ENCODE peak calls at places on chromosomes 6 and 20, in eight cellular contexts. One of them, this sample, is unnamed.

GRCh38 chr20:63337786-63338420 is 23.2 kb downstream of the CHRNA4 start:
- DNase-seq in prostate gland: no peak
- DNase-seq in fibroblast of the aortic adventitia: peak
- DNase-seq in foreskin fibroblast: no peak
- DNase-seq in suprapubic skin: no peak
- DNase-seq in heart right ventricle: no peak
- DNase-seq in bronchial epithelial cell: no peak
- DNase-seq in mucosa of descending colon: no peak
- DNase-seq in this sample: no peak

GRCh38 chr6:10180138-10181074 is 234.5 kb downstream of the TFAP2A start:
- DNase-seq in prostate gland: peak
- DNase-seq in fibroblast of the aortic adventitia: no peak
- DNase-seq in foreskin fibroblast: no peak
- DNase-seq in suprapubic skin: no peak
- DNase-seq in heart right ventricle: no peak
- DNase-seq in bronchial epithelial cell: peak
- DNase-seq in mucosa of descending colon: no peak
- DNase-seq in this sample: no peak

GRCh38 chr20:45969712-45970634 is 2.0 kb downstream of the ZNF335 start:
- DNase-seq in prostate gland: peak
- DNase-seq in fibroblast of the aortic adventitia: peak
- DNase-seq in foreskin fibroblast: peak
- DNase-seq in suprapubic skin: peak
- DNase-seq in heart right ventricle: no peak
- DNase-seq in bronchial epithelial cell: peak
- DNase-seq in mucosa of descending colon: peak
- DNase-seq in this sample: no peak

GRCh38 chr6:152368761-152369624 is 268.2 kb downstream of the SYNE1 start:
- DNase-seq in prostate gland: no peak
- DNase-seq in fibroblast of the aortic adventitia: peak
- DNase-seq in foreskin fibroblast: no peak
- DNase-seq in suprapubic skin: peak
- DNase-seq in heart right ventricle: peak
- DNase-seq in bronchial epithelial cell: peak
- DNase-seq in mucosa of descending colon: peak
- DNase-seq in this sample: no peak

GRCh38 chr20:57502331-57502700 is 22.6 kb downstream of the CTCFL start:
- DNase-seq in prostate gland: no peak
- DNase-seq in fibroblast of the aortic adventitia: no peak
- DNase-seq in foreskin fibroblast: no peak
- DNase-seq in suprapubic skin: no peak
- DNase-seq in heart right ventricle: no peak
- DNase-seq in bronchial epithelial cell: no peak
- DNase-seq in mucosa of descending colon: no peak
- DNase-seq in this sample: peak

GRCh38 chr6:169051371-169051770 is 202.3 kb downstream of the THBS2 start:
- DNase-seq in prostate gland: no peak
- DNase-seq in fibroblast of the aortic adventitia: no peak
- DNase-seq in foreskin fibroblast: no peak
- DNase-seq in suprapubic skin: no peak
- DNase-seq in heart right ventricle: no peak
- DNase-seq in bronchial epithelial cell: no peak
- DNase-seq in mucosa of descending colon: no peak
- DNase-seq in this sample: no peak

GRCh38 chr20:53079883-53080282 is 107.7 kb downstream of the TSHZ2 start:
- DNase-seq in prostate gland: no peak
- DNase-seq in fibroblast of the aortic adventitia: no peak
- DNase-seq in foreskin fibroblast: no peak
- DNase-seq in suprapubic skin: no peak
- DNase-seq in heart right ventricle: no peak
- DNase-seq in bronchial epithelial cell: no peak
- DNase-seq in mucosa of descending colon: no peak
- DNase-seq in this sample: no peak

GRCh38 chr6:132023490-132023889 is 72.3 kb upstream of the CCN2 start:
- DNase-seq in prostate gland: no peak
- DNase-seq in fibroblast of the aortic adventitia: no peak
- DNase-seq in foreskin fibroblast: no peak
- DNase-seq in suprapubic skin: no peak
- DNase-seq in heart right ventricle: no peak
- DNase-seq in bronchial epithelial cell: no peak
- DNase-seq in mucosa of descending colon: peak
- DNase-seq in this sample: no peak

GRCh38 chr6:39590994-39591393 is 134.2 kb downstream of the KIF6 start:
- DNase-seq in prostate gland: no peak
- DNase-seq in fibroblast of the aortic adventitia: no peak
- DNase-seq in foreskin fibroblast: no peak
- DNase-seq in suprapubic skin: no peak
- DNase-seq in heart right ventricle: no peak
- DNase-seq in bronchial epithelial cell: no peak
- DNase-seq in mucosa of descending colon: no peak
- DNase-seq in this sample: no peak

GRCh38 chr20:46423342-46423741 is 16.9 kb upstream of the ELMO2 start:
- DNase-seq in prostate gland: no peak
- DNase-seq in fibroblast of the aortic adventitia: no peak
- DNase-seq in foreskin fibroblast: no peak
- DNase-seq in suprapubic skin: no peak
- DNase-seq in heart right ventricle: no peak
- DNase-seq in bronchial epithelial cell: no peak
- DNase-seq in mucosa of descending colon: no peak
- DNase-seq in this sample: peak

GRCh38 chr6:139443226-139444112 is 69.0 kb upstream of the CITED2 start:
- DNase-seq in prostate gland: no peak
- DNase-seq in fibroblast of the aortic adventitia: no peak
- DNase-seq in foreskin fibroblast: no peak
- DNase-seq in suprapubic skin: no peak
- DNase-seq in heart right ventricle: no peak
- DNase-seq in bronchial epithelial cell: no peak
- DNase-seq in mucosa of descending colon: no peak
- DNase-seq in this sample: no peak

GRCh38 chr6:23414204-23414501 is 711.9 kb upstream of the NRSN1 start:
- DNase-seq in prostate gland: peak
- DNase-seq in fibroblast of the aortic adventitia: peak
- DNase-seq in foreskin fibroblast: no peak
- DNase-seq in suprapubic skin: no peak
- DNase-seq in heart right ventricle: peak
- DNase-seq in bronchial epithelial cell: peak
- DNase-seq in mucosa of descending colon: no peak
- DNase-seq in this sample: no peak

GRCh38 chr6:168032383-168032760 is 34.9 kb downstream of the KIF25 start:
- DNase-seq in prostate gland: no peak
- DNase-seq in fibroblast of the aortic adventitia: peak
- DNase-seq in foreskin fibroblast: peak
- DNase-seq in suprapubic skin: no peak
- DNase-seq in heart right ventricle: peak
- DNase-seq in bronchial epithelial cell: peak
- DNase-seq in mucosa of descending colon: peak
- DNase-seq in this sample: peak

GRCh38 chr20:64240243-64241015 is 15.1 kb upstream of the PCMTD2 start:
- DNase-seq in prostate gland: no peak
- DNase-seq in fibroblast of the aortic adventitia: no peak
- DNase-seq in foreskin fibroblast: no peak
- DNase-seq in suprapubic skin: peak
- DNase-seq in heart right ventricle: no peak
- DNase-seq in bronchial epithelial cell: no peak
- DNase-seq in mucosa of descending colon: no peak
- DNase-seq in this sample: no peak

GRCh38 chr20:37360515-37361115 is 14.7 kb downstream of the SRC start:
- DNase-seq in prostate gland: no peak
- DNase-seq in fibroblast of the aortic adventitia: no peak
- DNase-seq in foreskin fibroblast: no peak
- DNase-seq in suprapubic skin: peak
- DNase-seq in heart right ventricle: no peak
- DNase-seq in bronchial epithelial cell: no peak
- DNase-seq in mucosa of descending colon: no peak
- DNase-seq in this sample: no peak

GRCh38 chr6:132414761-132415160 is 13.5 kb upstream of the MOXD1 start:
- DNase-seq in prostate gland: no peak
- DNase-seq in fibroblast of the aortic adventitia: no peak
- DNase-seq in foreskin fibroblast: peak
- DNase-seq in suprapubic skin: no peak
- DNase-seq in heart right ventricle: no peak
- DNase-seq in bronchial epithelial cell: no peak
- DNase-seq in mucosa of descending colon: no peak
- DNase-seq in this sample: no peak

GRCh38 chr6:155310596-155310995 is 3.7 kb downstream of the TFB1M start:
- DNase-seq in prostate gland: no peak
- DNase-seq in fibroblast of the aortic adventitia: no peak
- DNase-seq in foreskin fibroblast: peak
- DNase-seq in suprapubic skin: no peak
- DNase-seq in heart right ventricle: no peak
- DNase-seq in bronchial epithelial cell: peak
- DNase-seq in mucosa of descending colon: no peak
- DNase-seq in this sample: no peak

GRCh38 chr20:914727-915498 is 1.2 kb downstream of the ANGPT4 start:
- DNase-seq in prostate gland: no peak
- DNase-seq in fibroblast of the aortic adventitia: no peak
- DNase-seq in foreskin fibroblast: no peak
- DNase-seq in suprapubic skin: no peak
- DNase-seq in heart right ventricle: no peak
- DNase-seq in bronchial epithelial cell: peak
- DNase-seq in mucosa of descending colon: no peak
- DNase-seq in this sample: no peak

GRCh38 chr6:79515436-79515835 is 21.8 kb downstream of the LCA5 start:
- DNase-seq in prostate gland: no peak
- DNase-seq in fibroblast of the aortic adventitia: no peak
- DNase-seq in foreskin fibroblast: no peak
- DNase-seq in suprapubic skin: no peak
- DNase-seq in heart right ventricle: no peak
- DNase-seq in bronchial epithelial cell: no peak
- DNase-seq in mucosa of descending colon: no peak
- DNase-seq in this sample: no peak

GRCh38 chr6:75483136-75483952 is 10.3 kb downstream of the FILIP1 start:
- DNase-seq in prostate gland: no peak
- DNase-seq in fibroblast of the aortic adventitia: no peak
- DNase-seq in foreskin fibroblast: no peak
- DNase-seq in suprapubic skin: no peak
- DNase-seq in heart right ventricle: no peak
- DNase-seq in bronchial epithelial cell: no peak
- DNase-seq in mucosa of descending colon: no peak
- DNase-seq in this sample: no peak

GRCh38 chr6:108549741-108550140 is 11.0 kb upstream of the FOXO3 start:
- DNase-seq in prostate gland: no peak
- DNase-seq in fibroblast of the aortic adventitia: no peak
- DNase-seq in foreskin fibroblast: no peak
- DNase-seq in suprapubic skin: no peak
- DNase-seq in heart right ventricle: no peak
- DNase-seq in bronchial epithelial cell: no peak
- DNase-seq in mucosa of descending colon: no peak
- DNase-seq in this sample: no peak
- TF ChIP-seq CTCF in prostate gland: no peak
- TF ChIP-seq CTCF in fibroblast of the aortic adventitia: no peak
- TF ChIP-seq CTCF in foreskin fibroblast: no peak
- TF ChIP-seq CTCF in suprapubic skin: no peak
- TF ChIP-seq CTCF in heart right ventricle: no peak
- TF ChIP-seq CTCF in bronchial epithelial cell: no peak
- TF ChIP-seq CTCF in mucosa of descending colon: no peak
- TF ChIP-seq CTCF in this sample: no peak

GRCh38 chr6:77652739-77653138 is at the start of gene MEI4:
- DNase-seq in prostate gland: no peak
- DNase-seq in fibroblast of the aortic adventitia: no peak
- DNase-seq in foreskin fibroblast: no peak
- DNase-seq in suprapubic skin: no peak
- DNase-seq in heart right ventricle: no peak
- DNase-seq in bronchial epithelial cell: no peak
- DNase-seq in mucosa of descending colon: no peak
- DNase-seq in this sample: no peak

GRCh38 chr6:77653817-77654216 is 978 bp downstream of the MEI4 start:
- DNase-seq in prostate gland: peak
- DNase-seq in fibroblast of the aortic adventitia: no peak
- DNase-seq in foreskin fibroblast: no peak
- DNase-seq in suprapubic skin: no peak
- DNase-seq in heart right ventricle: no peak
- DNase-seq in bronchial epithelial cell: no peak
- DNase-seq in mucosa of descending colon: no peak
- DNase-seq in this sample: no peak

DNA sequence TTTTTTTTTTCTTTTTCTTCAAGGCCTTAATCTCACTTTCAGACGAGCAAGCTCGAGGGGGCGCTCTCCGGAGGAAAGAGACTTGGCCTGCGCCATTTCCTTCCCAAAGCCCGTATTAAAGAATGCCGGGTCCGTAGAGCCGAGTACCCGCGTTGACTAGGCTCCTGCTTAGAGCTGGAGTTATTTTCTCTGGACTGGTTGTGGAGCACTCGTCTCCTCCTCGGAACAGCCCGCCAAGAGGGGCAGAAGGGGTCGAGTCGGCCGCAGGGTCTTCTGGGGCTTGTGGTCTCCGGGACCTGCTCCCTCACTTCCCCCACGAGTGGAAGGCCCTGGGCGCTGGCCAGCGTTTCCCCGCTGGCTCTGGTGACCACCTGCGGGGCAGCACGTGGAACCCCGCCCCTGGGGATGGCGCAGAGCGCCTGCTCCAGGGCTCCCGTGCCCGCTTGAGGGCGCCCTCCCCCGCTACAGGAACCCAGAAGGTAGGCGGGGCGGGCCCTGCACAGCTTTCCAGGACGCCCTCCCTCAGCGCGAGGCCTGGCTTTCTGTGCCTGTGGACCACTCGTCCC is 2.7 kb upstream of the MEI4 start:
- DNase-seq in prostate gland: no peak
- DNase-seq in fibroblast of the aortic adventitia: no peak
- DNase-seq in foreskin fibroblast: no peak
- DNase-seq in suprapubic skin: no peak
- DNase-seq in heart right ventricle: peak
- DNase-seq in bronchial epithelial cell: no peak
- DNase-seq in mucosa of descending colon: peak
- DNase-seq in this sample: no peak
- TF ChIP-seq CTCF in prostate gland: no peak
- TF ChIP-seq CTCF in fibroblast of the aortic adventitia: no peak
- TF ChIP-seq CTCF in foreskin fibroblast: no peak
- TF ChIP-seq CTCF in suprapubic skin: no peak
- TF ChIP-seq CTCF in heart right ventricle: no peak
- TF ChIP-seq CTCF in bronchial epithelial cell: no peak
- TF ChIP-seq CTCF in mucosa of descending colon: no peak
- TF ChIP-seq CTCF in this sample: no peak

DNA sequence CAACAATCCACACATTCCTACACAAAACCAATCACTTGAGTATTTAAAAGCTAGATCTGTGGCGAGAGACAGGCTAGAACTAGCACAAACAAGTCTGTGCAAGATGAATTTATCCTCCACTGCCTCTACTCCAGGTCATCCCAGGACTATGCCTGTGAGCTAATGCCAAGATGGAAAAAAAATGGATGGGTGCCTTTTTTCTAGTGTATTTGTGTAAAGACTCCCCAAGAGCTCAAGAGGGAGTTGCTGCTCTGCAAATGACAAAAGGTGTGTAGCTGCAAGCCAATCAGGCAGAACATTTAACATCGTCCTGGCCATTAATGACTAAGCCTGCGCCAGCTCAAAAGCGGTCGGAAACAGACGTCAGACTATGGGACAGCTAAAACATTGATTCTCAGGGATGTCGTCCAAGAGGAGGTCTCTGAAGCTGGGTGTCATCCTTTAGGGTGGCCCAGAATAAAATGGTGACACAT is 21.9 kb downstream of the ATXN1 start:
- DNase-seq in prostate gland: peak
- DNase-seq in fibroblast of the aortic adventitia: peak
- DNase-seq in foreskin fibroblast: no peak
- DNase-seq in suprapubic skin: no peak
- DNase-seq in heart right ventricle: no peak
- DNase-seq in bronchial epithelial cell: peak
- DNase-seq in mucosa of descending colon: no peak
- DNase-seq in this sample: no peak
- TF ChIP-seq CTCF in prostate gland: no peak
- TF ChIP-seq CTCF in fibroblast of the aortic adventitia: no peak
- TF ChIP-seq CTCF in foreskin fibroblast: no peak
- TF ChIP-seq CTCF in suprapubic skin: no peak
- TF ChIP-seq CTCF in heart right ventricle: no peak
- TF ChIP-seq CTCF in bronchial epithelial cell: peak
- TF ChIP-seq CTCF in mucosa of descending colon: no peak
- TF ChIP-seq CTCF in this sample: no peak

GRCh38 chr6:30744054-30744805 is at the start of gene IER3:
- DNase-seq in prostate gland: peak
- DNase-seq in fibroblast of the aortic adventitia: peak
- DNase-seq in foreskin fibroblast: peak
- DNase-seq in suprapubic skin: peak
- DNase-seq in heart right ventricle: peak
- DNase-seq in bronchial epithelial cell: peak
- DNase-seq in mucosa of descending colon: peak
- DNase-seq in this sample: peak
- TF ChIP-seq CTCF in prostate gland: peak
- TF ChIP-seq CTCF in fibroblast of the aortic adventitia: peak
- TF ChIP-seq CTCF in foreskin fibroblast: peak
- TF ChIP-seq CTCF in suprapubic skin: peak
- TF ChIP-seq CTCF in heart right ventricle: peak
- TF ChIP-seq CTCF in bronchial epithelial cell: peak
- TF ChIP-seq CTCF in mucosa of descending colon: peak
- TF ChIP-seq CTCF in this sample: peak